ENCODE peak calls at places on chromosomes 11 and 22, in seven cellular contexts. One of them, this sample, is unnamed. For H3K9me3, the result is how much of the 10 kb centered on the place peaks cover.

GRCh38 chr22:41369089-41369745 is 12.5 kb upstream of the TEF start:
- DNase-seq in neural progenitor cell: no peak
- DNase-seq in thoracic aorta: no peak
- DNase-seq in tibial nerve: no peak
- DNase-seq in stomach: no peak
- DNase-seq in WERI-Rb-1: peak
- DNase-seq in GM12878: no peak
- DNase-seq in this sample: no peak

GRCh38 chr11:126355926-126356897 is 726 bp downstream of the ST3GAL4 start:
- DNase-seq in WERI-Rb-1: peak
- DNase-seq in neural progenitor cell: no peak
- DNase-seq in thoracic aorta: no peak
- DNase-seq in GM12878: no peak
- DNase-seq in tibial nerve: no peak
- DNase-seq in stomach: no peak
- DNase-seq in this sample: no peak

GRCh38 chr22:45869448-45869847 is 107.5 kb downstream of the WNT7B start:
- DNase-seq in stomach: peak
- DNase-seq in neural progenitor cell: no peak
- DNase-seq in WERI-Rb-1: no peak
- DNase-seq in GM12878: no peak
- DNase-seq in tibial nerve: no peak
- DNase-seq in thoracic aorta: no peak
- DNase-seq in this sample: no peak

GRCh38 chr11:102197759-102198158 is 87.5 kb downstream of the YAP1 start:
- DNase-seq in GM12878: no peak
- DNase-seq in WERI-Rb-1: no peak
- DNase-seq in tibial nerve: peak
- DNase-seq in stomach: no peak
- DNase-seq in neural progenitor cell: peak
- DNase-seq in thoracic aorta: no peak
- DNase-seq in this sample: no peak

GRCh38 chr11:86919557-86920210 is 35.5 kb downstream of the FZD4 start:
- DNase-seq in stomach: no peak
- DNase-seq in thoracic aorta: no peak
- DNase-seq in GM12878: no peak
- DNase-seq in neural progenitor cell: peak
- DNase-seq in tibial nerve: peak
- DNase-seq in WERI-Rb-1: peak
- DNase-seq in this sample: no peak

GRCh38 chr11:46336781-46337180 is 10.5 kb upstream of the DGKZ start:
- DNase-seq in WERI-Rb-1: no peak
- DNase-seq in GM12878: no peak
- DNase-seq in neural progenitor cell: no peak
- DNase-seq in tibial nerve: no peak
- DNase-seq in thoracic aorta: no peak
- DNase-seq in stomach: no peak
- DNase-seq in this sample: no peak

GRCh38 chr11:128908391-128909246 is 17.5 kb downstream of the KCNJ5 start:
- DNase-seq in stomach: peak
- DNase-seq in WERI-Rb-1: no peak
- DNase-seq in GM12878: no peak
- DNase-seq in thoracic aorta: peak
- DNase-seq in neural progenitor cell: no peak
- DNase-seq in tibial nerve: peak
- DNase-seq in this sample: no peak

GRCh38 chr22:29268511-29269229 is 602 bp downstream of the EWSR1 start:
- DNase-seq in GM12878: no peak
- DNase-seq in neural progenitor cell: peak
- DNase-seq in stomach: peak
- DNase-seq in WERI-Rb-1: peak
- DNase-seq in tibial nerve: peak
- DNase-seq in thoracic aorta: no peak
- DNase-seq in this sample: peak

GRCh38 chr22:36116127-36116526 is 44.4 kb downstream of the APOL3 start:
- DNase-seq in stomach: no peak
- DNase-seq in tibial nerve: no peak
- DNase-seq in GM12878: no peak
- DNase-seq in WERI-Rb-1: no peak
- DNase-seq in neural progenitor cell: no peak
- DNase-seq in thoracic aorta: no peak
- DNase-seq in this sample: no peak

GRCh38 chr11:23778971-23779370 is 717.9 kb upstream of the LUZP2 start:
- DNase-seq in neural progenitor cell: no peak
- DNase-seq in tibial nerve: no peak
- DNase-seq in thoracic aorta: no peak
- DNase-seq in stomach: no peak
- DNase-seq in WERI-Rb-1: no peak
- DNase-seq in GM12878: no peak
- DNase-seq in this sample: no peak

GRCh38 chr22:46012182-46012880 is 35.4 kb upstream of the WNT7B start:
- DNase-seq in neural progenitor cell: no peak
- DNase-seq in GM12878: no peak
- DNase-seq in thoracic aorta: no peak
- DNase-seq in tibial nerve: no peak
- DNase-seq in WERI-Rb-1: no peak
- DNase-seq in stomach: no peak
- DNase-seq in this sample: no peak

GRCh38 chr11:79054636-79055035 is 386.2 kb downstream of the TENM4 start:
- DNase-seq in tibial nerve: no peak
- DNase-seq in stomach: no peak
- DNase-seq in thoracic aorta: no peak
- DNase-seq in WERI-Rb-1: no peak
- DNase-seq in neural progenitor cell: no peak
- DNase-seq in GM12878: no peak
- DNase-seq in this sample: no peak

GRCh38 chr22:40323681-40324083 is 22.6 kb upstream of the ADSL start:
- DNase-seq in tibial nerve: no peak
- DNase-seq in WERI-Rb-1: no peak
- DNase-seq in thoracic aorta: no peak
- DNase-seq in neural progenitor cell: no peak
- DNase-seq in stomach: no peak
- DNase-seq in GM12878: no peak
- DNase-seq in this sample: no peak

GRCh38 chr11:17014321-17014773 is at the start of gene PLEKHA7:
- DNase-seq in GM12878: no peak
- DNase-seq in thoracic aorta: no peak
- DNase-seq in neural progenitor cell: peak
- DNase-seq in tibial nerve: no peak
- DNase-seq in stomach: peak
- DNase-seq in WERI-Rb-1: peak
- DNase-seq in this sample: no peak

GRCh38 chr11:44617671-44618461 is 52.4 kb downstream of the CD82 start:
- DNase-seq in GM12878: no peak
- DNase-seq in stomach: no peak
- DNase-seq in neural progenitor cell: no peak
- DNase-seq in tibial nerve: no peak
- DNase-seq in thoracic aorta: no peak
- DNase-seq in WERI-Rb-1: no peak
- DNase-seq in this sample: no peak

GRCh38 chr11:29802522-29802921 is 214.3 kb downstream of the KCNA4 start:
- DNase-seq in stomach: no peak
- DNase-seq in GM12878: no peak
- DNase-seq in neural progenitor cell: no peak
- DNase-seq in tibial nerve: no peak
- DNase-seq in WERI-Rb-1: no peak
- DNase-seq in thoracic aorta: no peak
- DNase-seq in this sample: no peak

GRCh38 chr11:106077609-106078517 is at the start of gene AASDHPPT:
- DNase-seq in GM12878: no peak
- DNase-seq in thoracic aorta: no peak
- DNase-seq in tibial nerve: peak
- DNase-seq in neural progenitor cell: no peak
- DNase-seq in stomach: peak
- DNase-seq in WERI-Rb-1: peak
- DNase-seq in this sample: no peak

GRCh38 chr11:123056835-123057491 is 5.0 kb downstream of the HSPA8 start:
- DNase-seq in neural progenitor cell: no peak
- DNase-seq in GM12878: no peak
- DNase-seq in tibial nerve: no peak
- DNase-seq in stomach: no peak
- DNase-seq in WERI-Rb-1: peak
- DNase-seq in thoracic aorta: no peak
- DNase-seq in this sample: no peak
- H3K27ac ChIP-seq in neural progenitor cell: no peak
- H3K27ac ChIP-seq in GM12878: no peak
- H3K27ac ChIP-seq in tibial nerve: no peak
- H3K27ac ChIP-seq in stomach: no peak
- H3K27ac ChIP-seq in WERI-Rb-1: peak
- H3K27ac ChIP-seq in thoracic aorta: no peak
- H3K27ac ChIP-seq in this sample: peak

DNA sequence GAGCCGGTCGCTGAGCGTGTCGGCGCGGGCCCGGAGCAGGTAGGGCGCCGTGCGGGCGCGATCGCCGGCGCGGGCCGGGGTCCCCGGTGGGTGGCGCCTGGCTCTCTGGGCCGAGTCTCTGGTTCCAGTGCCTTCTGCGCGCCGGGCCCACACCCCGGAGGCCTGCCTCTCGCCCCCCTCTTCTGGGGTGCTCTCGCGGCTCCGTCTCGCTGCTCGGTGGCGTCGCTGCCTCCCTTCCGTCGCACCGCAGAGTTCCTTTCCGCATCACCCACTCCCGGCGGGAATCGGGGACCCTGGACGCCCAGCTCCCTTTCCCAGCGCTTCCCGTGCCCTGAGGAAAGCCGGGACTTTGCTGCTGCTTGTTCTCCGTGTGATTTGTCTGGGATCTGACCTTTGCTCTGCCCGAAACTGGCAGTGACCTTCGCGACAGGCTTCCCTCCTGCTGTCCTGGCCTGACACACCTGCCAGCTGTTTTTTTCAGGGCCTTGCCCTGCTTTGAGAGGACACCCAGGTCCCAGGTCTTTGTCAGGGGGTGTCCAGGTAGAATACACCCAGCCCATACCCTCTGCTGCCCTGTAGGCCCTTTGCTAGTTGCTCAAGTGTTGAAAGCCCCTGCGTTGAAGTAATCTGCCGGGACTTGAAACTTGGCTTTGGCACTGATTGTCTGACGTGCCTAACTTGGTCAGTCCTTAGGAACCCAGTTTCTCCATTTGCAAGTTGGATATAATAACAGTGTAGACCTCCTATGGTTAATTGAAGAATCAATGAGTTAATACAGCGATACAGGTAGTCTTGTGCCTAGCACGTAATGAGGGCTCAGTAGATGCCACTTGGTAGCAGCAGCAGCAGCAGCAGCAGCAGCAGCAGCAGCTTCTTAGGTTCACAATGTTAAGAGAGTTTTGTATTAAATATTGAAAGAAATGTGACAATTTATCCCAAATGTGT is 791 bp downstream of the FDX1 start:
- DNase-seq in neural progenitor cell: peak
- DNase-seq in WERI-Rb-1: no peak
- DNase-seq in tibial nerve: no peak
- DNase-seq in thoracic aorta: no peak
- DNase-seq in stomach: peak
- DNase-seq in GM12878: peak
- DNase-seq in this sample: peak
- TF ChIP-seq CTCF in neural progenitor cell: no peak
- TF ChIP-seq CTCF in WERI-Rb-1: no peak
- TF ChIP-seq CTCF in tibial nerve: peak
- TF ChIP-seq CTCF in thoracic aorta: no peak
- TF ChIP-seq CTCF in stomach: no peak
- TF ChIP-seq CTCF in GM12878: no peak
- TF ChIP-seq CTCF in this sample: no peak

DNA sequence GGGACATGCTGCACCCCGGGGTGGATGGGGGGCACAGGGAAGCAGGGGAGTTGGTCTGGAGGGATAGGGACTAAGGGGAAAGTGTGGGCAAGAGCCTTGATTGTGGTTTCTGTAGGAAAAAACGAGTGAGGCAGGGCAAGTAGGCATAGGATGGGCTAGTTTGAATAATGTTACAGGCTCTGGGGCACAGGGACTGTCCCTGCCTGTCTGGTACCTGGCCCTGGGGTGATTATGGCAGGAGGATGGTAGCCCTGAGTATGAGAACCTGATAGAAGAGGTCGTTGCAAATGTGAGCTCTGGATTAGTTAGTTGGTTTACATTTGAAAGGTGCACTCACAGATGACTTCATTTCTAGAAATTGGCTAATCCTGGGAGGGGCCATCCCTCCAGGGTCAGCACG is 11.4 kb upstream of the SMIM38 start:
- DNase-seq in tibial nerve: no peak
- DNase-seq in thoracic aorta: no peak
- DNase-seq in stomach: no peak
- DNase-seq in neural progenitor cell: no peak
- DNase-seq in WERI-Rb-1: no peak
- DNase-seq in GM12878: no peak
- DNase-seq in this sample: no peak
- H3K9me3 ChIP-seq in tibial nerve: under half
- H3K9me3 ChIP-seq in thoracic aorta: under half
- H3K9me3 ChIP-seq in stomach: under half
- H3K9me3 ChIP-seq in neural progenitor cell: under half
- H3K9me3 ChIP-seq in WERI-Rb-1: under half
- H3K9me3 ChIP-seq in GM12878: under half
- H3K9me3 ChIP-seq in this sample: under half

DNA sequence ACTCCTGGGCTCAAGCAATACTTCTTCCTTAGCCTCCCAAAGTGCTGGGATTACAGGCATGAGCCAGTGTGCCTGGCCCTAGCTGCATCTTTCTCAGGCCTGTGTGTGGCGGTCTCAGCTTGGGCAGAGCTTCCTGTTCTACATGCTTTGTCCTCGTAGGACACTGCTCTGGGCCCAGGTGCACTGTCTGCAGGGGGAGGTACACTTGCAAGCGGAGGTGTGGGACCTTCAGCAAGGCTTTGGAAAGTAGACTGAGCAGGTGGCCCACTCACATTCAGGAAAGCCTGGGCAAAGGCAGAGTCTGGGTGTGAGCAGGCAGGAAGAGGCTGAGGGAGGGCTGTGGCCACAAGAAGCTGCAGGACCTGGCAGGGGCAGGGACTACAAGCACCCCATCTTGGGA is 33.6 kb upstream of the SUSD2 start:
- DNase-seq in thoracic aorta: no peak
- DNase-seq in WERI-Rb-1: no peak
- DNase-seq in neural progenitor cell: no peak
- DNase-seq in stomach: no peak
- DNase-seq in GM12878: no peak
- DNase-seq in tibial nerve: no peak
- DNase-seq in this sample: no peak
- H3K27ac ChIP-seq in thoracic aorta: peak
- H3K27ac ChIP-seq in WERI-Rb-1: no peak
- H3K27ac ChIP-seq in neural progenitor cell: no peak
- H3K27ac ChIP-seq in stomach: peak
- H3K27ac ChIP-seq in GM12878: no peak
- H3K27ac ChIP-seq in tibial nerve: peak
- H3K27ac ChIP-seq in this sample: peak

This sample was measured in CD4-positive, alpha-beta T cell.